ENCODE peak calls at places on chromosomes 11 and 22, in six cellular contexts. One of them, this sample, is unnamed.

GRCh38 chr11:36265793-36266628 is 23.2 kb downstream of the COMMD9 start:
- DNase-seq in hippocampal formation: no peak
- DNase-seq in midbrain: peak; percentile 47
- DNase-seq in activated gamma-delta T cell: no peak
- DNase-seq in H4: peak; percentile 63
- DNase-seq in stimulated activated CD4-positive, alpha-beta T cell treated with anti-CD3 and anti-CD28 coated beads, Interleukin-2, amount 100 ng/mL, for 24 hours: peak; percentile 69
- DNase-seq in this sample: peak; percentile 51

GRCh38 chr22:19723165-19723989 is at the start of gene GP1BB:
- DNase-seq in hippocampal formation: no peak
- DNase-seq in midbrain: no peak
- DNase-seq in activated gamma-delta T cell: no peak
- DNase-seq in H4: no peak
- DNase-seq in stimulated activated CD4-positive, alpha-beta T cell treated with anti-CD3 and anti-CD28 coated beads, Interleukin-2, amount 100 ng/mL, for 24 hours: no peak
- DNase-seq in this sample: no peak

GRCh38 chr11:76803023-76803422 is 19.9 kb downstream of the TSKU start:
- DNase-seq in hippocampal formation: no peak
- DNase-seq in midbrain: no peak
- DNase-seq in activated gamma-delta T cell: no peak
- DNase-seq in H4: no peak
- DNase-seq in stimulated activated CD4-positive, alpha-beta T cell treated with anti-CD3 and anti-CD28 coated beads, Interleukin-2, amount 100 ng/mL, for 24 hours: no peak
- DNase-seq in this sample: no peak

GRCh38 chr11:61134801-61135257 is 26.4 kb downstream of the VPS37C start:
- DNase-seq in hippocampal formation: no peak
- DNase-seq in midbrain: no peak
- DNase-seq in activated gamma-delta T cell: no peak
- DNase-seq in H4: no peak
- DNase-seq in stimulated activated CD4-positive, alpha-beta T cell treated with anti-CD3 and anti-CD28 coated beads, Interleukin-2, amount 100 ng/mL, for 24 hours: no peak
- DNase-seq in this sample: no peak

GRCh38 chr11:18277560-18278271 is 11.7 kb downstream of the SAA1 start:
- DNase-seq in hippocampal formation: no peak
- DNase-seq in midbrain: no peak
- DNase-seq in activated gamma-delta T cell: no peak
- DNase-seq in H4: no peak
- DNase-seq in stimulated activated CD4-positive, alpha-beta T cell treated with anti-CD3 and anti-CD28 coated beads, Interleukin-2, amount 100 ng/mL, for 24 hours: no peak
- DNase-seq in this sample: no peak

GRCh38 chr22:35039625-35040024 is 26.3 kb upstream of the ISX start:
- DNase-seq in hippocampal formation: no peak
- DNase-seq in midbrain: no peak
- DNase-seq in activated gamma-delta T cell: no peak
- DNase-seq in H4: no peak
- DNase-seq in stimulated activated CD4-positive, alpha-beta T cell treated with anti-CD3 and anti-CD28 coated beads, Interleukin-2, amount 100 ng/mL, for 24 hours: no peak
- DNase-seq in this sample: no peak

GRCh38 chr11:46300270-46300669 is 22.8 kb downstream of the CREB3L1 start:
- DNase-seq in hippocampal formation: no peak
- DNase-seq in midbrain: no peak
- DNase-seq in activated gamma-delta T cell: no peak
- DNase-seq in H4: no peak
- DNase-seq in stimulated activated CD4-positive, alpha-beta T cell treated with anti-CD3 and anti-CD28 coated beads, Interleukin-2, amount 100 ng/mL, for 24 hours: no peak
- DNase-seq in this sample: no peak

GRCh38 chr22:41910050-41910598 is 4.8 kb downstream of the SHISA8 start:
- DNase-seq in hippocampal formation: no peak
- DNase-seq in midbrain: no peak
- DNase-seq in activated gamma-delta T cell: no peak
- DNase-seq in H4: no peak
- DNase-seq in stimulated activated CD4-positive, alpha-beta T cell treated with anti-CD3 and anti-CD28 coated beads, Interleukin-2, amount 100 ng/mL, for 24 hours: no peak
- DNase-seq in this sample: no peak

GRCh38 chr22:17910561-17911311 is 113.6 kb downstream of the MICAL3 start:
- DNase-seq in hippocampal formation: peak; percentile 81
- DNase-seq in midbrain: peak; percentile 84
- DNase-seq in activated gamma-delta T cell: no peak
- DNase-seq in H4: peak; percentile 60
- DNase-seq in stimulated activated CD4-positive, alpha-beta T cell treated with anti-CD3 and anti-CD28 coated beads, Interleukin-2, amount 100 ng/mL, for 24 hours: no peak
- DNase-seq in this sample: peak; percentile 79

GRCh38 chr11:74479340-74480123 is 12.2 kb upstream of the KCNE3 start:
- DNase-seq in hippocampal formation: no peak
- DNase-seq in midbrain: no peak
- DNase-seq in activated gamma-delta T cell: no peak
- DNase-seq in H4: no peak
- DNase-seq in stimulated activated CD4-positive, alpha-beta T cell treated with anti-CD3 and anti-CD28 coated beads, Interleukin-2, amount 100 ng/mL, for 24 hours: no peak
- DNase-seq in this sample: no peak

GRCh38 chr22:35411112-35411511 is 11.2 kb downstream of the MCM5 start:
- DNase-seq in hippocampal formation: no peak
- DNase-seq in midbrain: no peak
- DNase-seq in activated gamma-delta T cell: no peak
- DNase-seq in H4: no peak
- DNase-seq in stimulated activated CD4-positive, alpha-beta T cell treated with anti-CD3 and anti-CD28 coated beads, Interleukin-2, amount 100 ng/mL, for 24 hours: no peak
- DNase-seq in this sample: no peak

GRCh38 chr11:33060271-33060670 is 20.9 kb downstream of the TCP11L1 start:
- DNase-seq in hippocampal formation: no peak
- DNase-seq in midbrain: no peak
- DNase-seq in activated gamma-delta T cell: no peak
- DNase-seq in H4: no peak
- DNase-seq in stimulated activated CD4-positive, alpha-beta T cell treated with anti-CD3 and anti-CD28 coated beads, Interleukin-2, amount 100 ng/mL, for 24 hours: no peak
- DNase-seq in this sample: no peak

GRCh38 chr11:1946812-1947480 is at the start of gene MRPL23:
- DNase-seq in hippocampal formation: no peak
- DNase-seq in midbrain: no peak
- DNase-seq in activated gamma-delta T cell: no peak
- DNase-seq in H4: no peak
- DNase-seq in stimulated activated CD4-positive, alpha-beta T cell treated with anti-CD3 and anti-CD28 coated beads, Interleukin-2, amount 100 ng/mL, for 24 hours: no peak
- DNase-seq in this sample: no peak

GRCh38 chr11:87366346-87366745 is 328.6 kb downstream of the TMEM135 start:
- DNase-seq in hippocampal formation: no peak
- DNase-seq in midbrain: no peak
- DNase-seq in activated gamma-delta T cell: no peak
- DNase-seq in H4: no peak
- DNase-seq in stimulated activated CD4-positive, alpha-beta T cell treated with anti-CD3 and anti-CD28 coated beads, Interleukin-2, amount 100 ng/mL, for 24 hours: no peak
- DNase-seq in this sample: no peak

GRCh38 chr11:66933508-66933907 is 24.7 kb downstream of the PC start:
- DNase-seq in hippocampal formation: no peak
- DNase-seq in midbrain: no peak
- DNase-seq in activated gamma-delta T cell: no peak
- DNase-seq in H4: peak; percentile 48
- DNase-seq in stimulated activated CD4-positive, alpha-beta T cell treated with anti-CD3 and anti-CD28 coated beads, Interleukin-2, amount 100 ng/mL, for 24 hours: no peak
- DNase-seq in this sample: peak; percentile 38

GRCh38 chr11:27119396-27119795 is 78.8 kb downstream of the BBOX1 start:
- DNase-seq in hippocampal formation: no peak
- DNase-seq in midbrain: no peak
- DNase-seq in activated gamma-delta T cell: no peak
- DNase-seq in H4: no peak
- DNase-seq in stimulated activated CD4-positive, alpha-beta T cell treated with anti-CD3 and anti-CD28 coated beads, Interleukin-2, amount 100 ng/mL, for 24 hours: no peak
- DNase-seq in this sample: no peak

GRCh38 chr22:40345271-40345670 is 1.0 kb upstream of the ADSL start:
- DNase-seq in hippocampal formation: no peak
- DNase-seq in midbrain: no peak
- DNase-seq in activated gamma-delta T cell: no peak
- DNase-seq in H4: peak; percentile 23
- DNase-seq in stimulated activated CD4-positive, alpha-beta T cell treated with anti-CD3 and anti-CD28 coated beads, Interleukin-2, amount 100 ng/mL, for 24 hours: peak; percentile 31
- DNase-seq in this sample: peak; percentile 46

GRCh38 chr11:3152471-3153110 is 12.5 kb downstream of the OSBPL5 start:
- DNase-seq in hippocampal formation: no peak
- DNase-seq in midbrain: no peak
- DNase-seq in activated gamma-delta T cell: no peak
- DNase-seq in H4: no peak
- DNase-seq in stimulated activated CD4-positive, alpha-beta T cell treated with anti-CD3 and anti-CD28 coated beads, Interleukin-2, amount 100 ng/mL, for 24 hours: no peak
- DNase-seq in this sample: no peak

GRCh38 chr11:2267306-2267861 is 3.0 kb downstream of the ASCL2 start:
- DNase-seq in hippocampal formation: no peak
- DNase-seq in midbrain: no peak
- DNase-seq in activated gamma-delta T cell: no peak
- DNase-seq in H4: no peak
- DNase-seq in stimulated activated CD4-positive, alpha-beta T cell treated with anti-CD3 and anti-CD28 coated beads, Interleukin-2, amount 100 ng/mL, for 24 hours: peak; percentile 18
- DNase-seq in this sample: no peak

GRCh38 chr11:3200388-3201111 is 18.1 kb downstream of the MRGPRG start:
- DNase-seq in hippocampal formation: no peak
- DNase-seq in midbrain: no peak
- DNase-seq in activated gamma-delta T cell: no peak
- DNase-seq in H4: no peak
- DNase-seq in stimulated activated CD4-positive, alpha-beta T cell treated with anti-CD3 and anti-CD28 coated beads, Interleukin-2, amount 100 ng/mL, for 24 hours: no peak
- DNase-seq in this sample: no peak

GRCh38 chr11:109490953-109491733 is 69.2 kb downstream of the C11orf87 start:
- DNase-seq in hippocampal formation: no peak
- DNase-seq in midbrain: no peak
- DNase-seq in activated gamma-delta T cell: no peak
- DNase-seq in H4: no peak
- DNase-seq in stimulated activated CD4-positive, alpha-beta T cell treated with anti-CD3 and anti-CD28 coated beads, Interleukin-2, amount 100 ng/mL, for 24 hours: no peak
- DNase-seq in this sample: no peak

GRCh38 chr11:13000721-13001120 is 8.4 kb upstream of the RASSF10 start:
- DNase-seq in hippocampal formation: no peak
- DNase-seq in midbrain: no peak
- DNase-seq in activated gamma-delta T cell: no peak
- DNase-seq in H4: no peak
- DNase-seq in stimulated activated CD4-positive, alpha-beta T cell treated with anti-CD3 and anti-CD28 coated beads, Interleukin-2, amount 100 ng/mL, for 24 hours: no peak
- DNase-seq in this sample: no peak

GRCh38 chr11:78662811-78663210 is 88.1 kb upstream of the NARS2 start:
- DNase-seq in hippocampal formation: no peak
- DNase-seq in midbrain: no peak
- DNase-seq in activated gamma-delta T cell: no peak
- DNase-seq in H4: no peak
- DNase-seq in stimulated activated CD4-positive, alpha-beta T cell treated with anti-CD3 and anti-CD28 coated beads, Interleukin-2, amount 100 ng/mL, for 24 hours: no peak
- DNase-seq in this sample: no peak

GRCh38 chr22:48743601-48744282 is 1083.9 kb downstream of the BRD1 start:
- DNase-seq in hippocampal formation: no peak
- DNase-seq in midbrain: no peak
- DNase-seq in activated gamma-delta T cell: no peak
- DNase-seq in H4: no peak
- DNase-seq in stimulated activated CD4-positive, alpha-beta T cell treated with anti-CD3 and anti-CD28 coated beads, Interleukin-2, amount 100 ng/mL, for 24 hours: no peak
- DNase-seq in this sample: no peak

GRCh38 chr22:31446767-31447166 is 42.9 kb downstream of the EIF4ENIF1 start:
- DNase-seq in hippocampal formation: no peak
- DNase-seq in midbrain: no peak
- DNase-seq in activated gamma-delta T cell: no peak
- DNase-seq in H4: no peak
- DNase-seq in stimulated activated CD4-positive, alpha-beta T cell treated with anti-CD3 and anti-CD28 coated beads, Interleukin-2, amount 100 ng/mL, for 24 hours: no peak
- DNase-seq in this sample: no peak

GRCh38 chr11:122199661-122200060 is 83.6 kb upstream of the BLID start:
- DNase-seq in hippocampal formation: no peak
- DNase-seq in midbrain: no peak
- DNase-seq in activated gamma-delta T cell: no peak
- DNase-seq in H4: no peak
- DNase-seq in stimulated activated CD4-positive, alpha-beta T cell treated with anti-CD3 and anti-CD28 coated beads, Interleukin-2, amount 100 ng/mL, for 24 hours: no peak
- DNase-seq in this sample: no peak

GRCh38 chr22:42926034-42926433 is 69.0 kb upstream of the ARFGAP3 start:
- DNase-seq in hippocampal formation: no peak
- DNase-seq in midbrain: no peak
- DNase-seq in activated gamma-delta T cell: no peak
- DNase-seq in H4: no peak
- DNase-seq in stimulated activated CD4-positive, alpha-beta T cell treated with anti-CD3 and anti-CD28 coated beads, Interleukin-2, amount 100 ng/mL, for 24 hours: no peak
- DNase-seq in this sample: peak; percentile 10

GRCh38 chr11:125170406-125171031 is 6.0 kb downstream of the PKNOX2 start:
- DNase-seq in hippocampal formation: no peak
- DNase-seq in midbrain: no peak
- DNase-seq in activated gamma-delta T cell: no peak
- DNase-seq in H4: no peak
- DNase-seq in stimulated activated CD4-positive, alpha-beta T cell treated with anti-CD3 and anti-CD28 coated beads, Interleukin-2, amount 100 ng/mL, for 24 hours: no peak
- DNase-seq in this sample: no peak